ENCODE peak calls at places on chromosome 4, in four cellular contexts. O is PC-3, L is hepatocyte, B is heart right ventricle. Y is an unnamed sample. For H3K4me1 and H3K36me3, the result is how much of the 10 kb centered on the place peaks cover.

GRCh38 chr4:158020175-158020574 is 152.7 kb downstream of the GASK1B start:
- DNase-seq in O (peak), L (peak), B (no peak), Y (peak)

GRCh38 chr4:61149278-61149677 is 50.8 kb upstream of the ADGRL3 start:
- DNase-seq in O (peak), L (peak), B (no peak), Y (no peak)

GRCh38 chr4:152509595-152510209 is 26.2 kb downstream of the FBXW7 start:
- DNase-seq in O (no peak), L (no peak), B (no peak), Y (no peak)

GRCh38 chr4:66091801-66092200 is 421.5 kb upstream of the EPHA5 start:
- DNase-seq in O (peak), L (no peak), B (no peak), Y (no peak)

GRCh38 chr4:75031746-75032145 is 98.8 kb downstream of the PARM1 start:
- DNase-seq in O (no peak), L (no peak), B (no peak), Y (no peak)

GRCh38 chr4:41512139-41512538 is 25.8 kb upstream of the LIMCH1 start:
- DNase-seq in O (no peak), L (no peak), B (no peak), Y (no peak)

GRCh38 chr4:121668368-121669162 is 28.2 kb downstream of the ANXA5 start:
- DNase-seq in O (peak), L (no peak), B (no peak), Y (no peak)

GRCh38 chr4:8740666-8741395 is 130.8 kb downstream of the HMX1 start:
- DNase-seq in O (no peak), L (no peak), B (no peak), Y (no peak)

GRCh38 chr4:11130195-11130975 is 298.3 kb downstream of the HS3ST1 start:
- DNase-seq in O (peak), L (no peak), B (no peak), Y (no peak)

GRCh38 chr4:52824603-52825310 is 37.4 kb upstream of the RASL11B start:
- DNase-seq in O (no peak), L (peak), B (peak), Y (no peak)

GRCh38 chr4:91302120-91302519 is 1001.6 kb upstream of the GRID2 start:
- DNase-seq in O (no peak), L (no peak), B (no peak), Y (no peak)
- H3K4me1 ChIP-seq in O (under half), L (under half), B (under half), Y (under half)

GRCh38 chr4:48854982-48855381 is 24.1 kb downstream of the OCIAD1 start:
- DNase-seq in O (no peak), L (no peak), B (no peak), Y (no peak)
- H3K36me3 ChIP-seq in O (under half), L (under half), B (under half), Y (under half)

GRCh38 chr4:4288098-4288497 is 1.9 kb downstream of the LYAR start:
- DNase-seq in O (no peak), L (no peak), B (no peak), Y (no peak)

GRCh38 chr4:4293279-4293678 is 3.2 kb downstream of the ZBTB49 start:
- DNase-seq in O (no peak), L (no peak), B (no peak), Y (no peak)

GRCh38 chr4:4289930-4290850 is at the start of the genes LYAR and ZBTB49:
- DNase-seq in O (peak), L (peak), B (peak), Y (peak)

GRCh38 chr4:4289055-4289454 is 899 bp downstream of the LYAR start:
- DNase-seq in O (no peak), L (no peak), B (no peak), Y (no peak)

DNA sequence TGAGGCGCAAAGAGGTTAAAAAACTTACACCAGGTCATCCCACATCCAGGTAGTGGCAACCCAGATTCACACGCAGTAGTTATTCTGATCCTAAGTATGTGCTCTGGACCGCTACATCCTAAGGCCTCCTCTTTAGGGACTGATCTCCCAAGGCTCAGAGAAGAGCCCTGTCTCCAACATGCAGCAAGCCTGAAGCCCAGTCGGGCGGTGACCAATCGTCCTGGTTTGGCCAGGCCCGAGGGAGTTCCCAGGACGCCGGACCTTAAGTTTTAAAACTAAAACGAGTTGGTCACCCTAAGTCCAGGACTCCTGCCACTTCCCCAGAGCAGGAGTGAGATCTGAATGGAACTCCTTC is 402 bp downstream of the LYAR start:
- DNase-seq in O (peak), L (no peak), B (no peak), Y (no peak)
- H3K4me1 ChIP-seq in O (under half), L (under half), B (under half), Y (under half)

GRCh38 chr4:173311368-173311767 is 22.8 kb downstream of the HMGB2 start:
- DNase-seq in O (no peak), L (no peak), B (no peak), Y (no peak)
- H3K36me3 ChIP-seq in O (under half), L (under half), B (under half), Y (under half)